ENCODE peak calls at places on chromosome 17, in four cellular contexts. One of them, this sample, is unnamed.

GRCh38 chr17:55641559-55642160 is 81.0 kb downstream of the TMEM100 start:
- DNase-seq in cardiac muscle cell: peak
- DNase-seq in T-helper 17 cell: no peak
- DNase-seq in pulmonary artery endothelial cell: peak
- DNase-seq in this sample: peak

GRCh38 chr17:1872976-1873375 is 43.2 kb downstream of the RPA1 start:
- DNase-seq in cardiac muscle cell: no peak
- DNase-seq in T-helper 17 cell: no peak
- DNase-seq in pulmonary artery endothelial cell: no peak
- DNase-seq in this sample: no peak

GRCh38 chr17:79211061-79211770 is 136.6 kb downstream of the ENGASE start:
- DNase-seq in cardiac muscle cell: no peak
- DNase-seq in T-helper 17 cell: no peak
- DNase-seq in pulmonary artery endothelial cell: no peak
- DNase-seq in this sample: no peak

GRCh38 chr17:19867654-19868395 is at the start of gene ULK2:
- DNase-seq in cardiac muscle cell: peak
- DNase-seq in T-helper 17 cell: peak
- DNase-seq in pulmonary artery endothelial cell: peak
- DNase-seq in this sample: no peak

GRCh38 chr17:78176548-78177025 is 8.2 kb downstream of the SYNGR2 start:
- DNase-seq in cardiac muscle cell: peak
- DNase-seq in T-helper 17 cell: peak
- DNase-seq in pulmonary artery endothelial cell: no peak
- DNase-seq in this sample: peak

GRCh38 chr17:57577751-57578607 is 167.1 kb downstream of the CCDC182 start:
- DNase-seq in cardiac muscle cell: peak
- DNase-seq in T-helper 17 cell: no peak
- DNase-seq in pulmonary artery endothelial cell: no peak
- DNase-seq in this sample: peak

GRCh38 chr17:67376892-67377726 is at the start of gene PITPNC1:
- DNase-seq in cardiac muscle cell: peak
- DNase-seq in T-helper 17 cell: peak
- DNase-seq in pulmonary artery endothelial cell: peak
- DNase-seq in this sample: peak

GRCh38 chr17:74633261-74633783 is 9.8 kb upstream of the CD300E start:
- DNase-seq in cardiac muscle cell: no peak
- DNase-seq in T-helper 17 cell: no peak
- DNase-seq in pulmonary artery endothelial cell: no peak
- DNase-seq in this sample: no peak

GRCh38 chr17:74862108-74862901 is 2.6 kb upstream of the GRIN2C start:
- DNase-seq in cardiac muscle cell: peak
- DNase-seq in T-helper 17 cell: peak
- DNase-seq in pulmonary artery endothelial cell: no peak
- DNase-seq in this sample: peak

GRCh38 chr17:15909481-15909991 is 35.4 kb upstream of the ADORA2B start:
- DNase-seq in cardiac muscle cell: no peak
- DNase-seq in T-helper 17 cell: no peak
- DNase-seq in pulmonary artery endothelial cell: no peak
- DNase-seq in this sample: no peak

GRCh38 chr17:31425646-31426045 is 34.2 kb downstream of the RAB11FIP4 start:
- DNase-seq in cardiac muscle cell: no peak
- DNase-seq in T-helper 17 cell: no peak
- DNase-seq in pulmonary artery endothelial cell: no peak
- DNase-seq in this sample: no peak

GRCh38 chr17:59858167-59858790 is 34.5 kb downstream of the TUBD1 start:
- DNase-seq in cardiac muscle cell: no peak
- DNase-seq in T-helper 17 cell: no peak
- DNase-seq in pulmonary artery endothelial cell: no peak
- DNase-seq in this sample: no peak

GRCh38 chr17:40486513-40487370 is 14.7 kb downstream of the TNS4 start:
- DNase-seq in cardiac muscle cell: peak
- DNase-seq in T-helper 17 cell: no peak
- DNase-seq in pulmonary artery endothelial cell: no peak
- DNase-seq in this sample: no peak

GRCh38 chr17:46115687-46116086 is 77.5 kb downstream of the KANSL1 start:
- DNase-seq in cardiac muscle cell: peak
- DNase-seq in T-helper 17 cell: no peak
- DNase-seq in pulmonary artery endothelial cell: no peak
- DNase-seq in this sample: no peak

GRCh38 chr17:17059301-17059890 is 17.1 kb downstream of the MPRIP start:
- DNase-seq in cardiac muscle cell: no peak
- DNase-seq in T-helper 17 cell: no peak
- DNase-seq in pulmonary artery endothelial cell: no peak
- DNase-seq in this sample: no peak

GRCh38 chr17:29664743-29665479 is 42.2 kb upstream of the CORO6 start:
- DNase-seq in cardiac muscle cell: peak
- DNase-seq in T-helper 17 cell: no peak
- DNase-seq in pulmonary artery endothelial cell: no peak
- DNase-seq in this sample: no peak

This sample was measured in HAP-1.